ENCODE peak calls at places on chromosomes 12 and 14, in ten cellular contexts. R is A549; L is right lobe of liver; S is prostate gland; J is CD8-positive, alpha-beta memory T cell; K is psoas muscle; X is gastrocnemius medialis; G is left ventricle myocardium inferior; U is CD4-positive, CD25-positive, alpha-beta regulatory T cell; V is cardiac muscle cell. M is an unnamed sample.

GRCh38 chr14:51093371-51094281 is 1.3 kb downstream of the TRIM9 start:
- DNase-seq in R (peak; percentile 76), L (peak; percentile 57), S (no peak), J (peak; percentile 59), K (no peak), X (no peak), G (peak; percentile 23), U (peak; percentile 7), V (peak; percentile 51), M (no peak)

GRCh38 chr12:111434680-111435338 is 29.1 kb downstream of the SH2B3 start:
- DNase-seq in R (no peak), L (peak; percentile 88), S (peak; percentile 36), J (peak; percentile 89), K (peak; percentile 84), X (peak; percentile 83), G (peak; percentile 76), U (peak; percentile 74), V (no peak), M (peak; percentile 45)

GRCh38 chr12:79121486-79121885 is 256.9 kb downstream of the SYT1 start:
- DNase-seq in R (peak; percentile 6), L (no peak), S (no peak), J (no peak), K (no peak), X (no peak), G (no peak), U (no peak), V (no peak), M (no peak)

GRCh38 chr12:57738661-57739237 is at the start of gene AGAP2:
- DNase-seq in R (no peak), L (peak; percentile 52), S (no peak), J (no peak), K (no peak), X (no peak), G (no peak), U (no peak), V (peak; percentile 48), M (no peak)

GRCh38 chr14:73686901-73687300 is 27.3 kb downstream of the PNMA1 start:
- DNase-seq in R (no peak), L (no peak), S (no peak), J (no peak), K (no peak), X (no peak), G (no peak), U (no peak), V (no peak), M (no peak)

GRCh38 chr14:92624764-92625163 is 111.2 kb downstream of the RIN3 start:
- DNase-seq in R (no peak), L (no peak), S (no peak), J (no peak), K (no peak), X (no peak), G (no peak), U (no peak), V (no peak), M (no peak)

GRCh38 chr12:55932546-55932919 is 1.6 kb downstream of the DGKA start:
- DNase-seq in R (no peak), L (no peak), S (no peak), J (peak; percentile 60), K (no peak), X (no peak), G (no peak), U (no peak), V (no peak), M (peak; percentile 53)

GRCh38 chr14:33676135-33676566 is 274.7 kb downstream of the EGLN3 start:
- DNase-seq in R (peak; percentile 24), L (no peak), S (peak; percentile 23), J (no peak), K (peak; percentile 63), X (peak; percentile 9), G (peak; percentile 20), U (no peak), V (peak; percentile 62), M (peak; percentile 17)

GRCh38 chr12:122865268-122866231 is 30.3 kb downstream of the HIP1R start:
- DNase-seq in R (peak; percentile 47), L (peak; percentile 96), S (no peak), J (no peak), K (no peak), X (no peak), G (peak; percentile 57), U (no peak), V (peak; percentile 39), M (peak; percentile 60)

GRCh38 chr14:104694991-104695659 is 5.7 kb downstream of the INF2 start:
- DNase-seq in R (no peak), L (no peak), S (no peak), J (peak; percentile 63), K (no peak), X (no peak), G (peak; percentile 53), U (peak; percentile 25), V (no peak), M (no peak)

DNA sequence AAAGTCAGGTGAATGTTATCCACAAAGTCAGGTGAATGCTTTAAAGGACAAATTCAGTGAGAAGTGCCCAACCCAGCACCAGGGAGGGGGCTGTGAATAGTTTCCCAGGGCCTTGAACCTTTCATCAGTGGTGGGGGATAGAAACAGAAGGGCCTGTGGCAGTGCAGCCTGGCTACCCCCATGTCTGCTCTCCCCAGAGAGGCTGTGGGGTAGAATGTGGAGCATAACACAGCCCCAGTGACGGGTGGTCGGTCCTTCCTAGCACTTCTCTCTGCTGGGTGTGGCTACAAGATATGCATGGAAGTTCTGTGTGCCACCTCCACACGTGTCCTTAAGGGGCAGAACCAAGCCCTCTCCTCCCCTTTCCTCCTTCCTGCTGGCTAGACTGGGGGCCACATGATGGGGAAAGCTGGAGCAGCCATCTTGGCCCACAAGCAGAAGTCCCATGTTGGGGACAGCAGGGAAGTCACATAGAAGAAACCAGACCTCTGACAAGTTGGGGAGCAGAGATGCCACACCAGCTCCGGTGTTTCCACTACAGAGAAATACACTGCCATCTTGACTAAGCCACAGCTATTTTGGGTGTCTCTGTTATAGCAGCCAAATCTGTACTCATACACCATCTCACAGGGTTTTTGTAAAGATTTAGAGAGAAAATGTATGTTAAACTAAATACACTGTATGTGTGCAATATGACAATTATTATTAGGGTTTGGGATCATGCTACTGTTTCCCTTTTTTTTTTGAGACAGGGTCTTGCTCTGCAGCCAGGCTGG is 17.0 kb downstream of the RITA1 start:
- DNase-seq in R (no peak), L (no peak), S (no peak), J (no peak), K (no peak), X (no peak), G (no peak), U (no peak), V (no peak), M (no peak)
- H3K4me1 ChIP-seq in R (no peaks in the 10 kb centered on the region), L (no peaks in the 10 kb centered on the region), S (no peaks in the 10 kb centered on the region), J (peaks cover 3% of the 10 kb centered on the region), K (peaks cover 15% of the 10 kb centered on the region), X (peaks cover 14% of the 10 kb centered on the region), G (peaks cover 21% of the 10 kb centered on the region), U (peaks cover 2% of the 10 kb centered on the region), V (no peaks in the 10 kb centered on the region), M (no peaks in the 10 kb centered on the region)

DNA sequence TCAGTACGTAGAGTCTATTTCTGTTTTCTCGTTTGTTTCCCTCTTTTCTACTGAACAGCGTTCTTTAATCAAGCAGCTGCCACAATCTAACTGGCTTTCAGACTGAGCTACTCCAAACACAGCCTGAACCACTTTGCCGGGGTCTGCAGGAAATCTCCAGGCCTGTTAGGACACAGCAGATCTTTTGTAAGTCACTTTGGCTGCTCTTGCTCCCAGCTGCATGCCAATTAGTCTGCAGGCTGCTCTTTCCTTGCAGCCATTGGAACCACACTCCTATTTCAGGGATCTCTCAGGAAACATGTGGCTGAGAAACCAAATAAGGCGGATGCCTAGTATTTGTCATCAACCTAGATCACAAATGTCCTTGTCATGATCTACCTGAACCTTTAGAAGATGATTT is 73.6 kb downstream of the TMTC1 start:
- DNase-seq in R (no peak), L (no peak), S (no peak), J (no peak), K (peak; percentile 72), X (no peak), G (peak; percentile 39), U (no peak), V (peak; percentile 71), M (no peak)
- H3K4me3 ChIP-seq in R (no peak overlapping the region), L (no peak overlapping the region), S (no peak overlapping the region), J (no peak overlapping the region), K (peak overlapping the region; percentile 16), X (no peak overlapping the region), G (peak overlapping the region; percentile 8), U (no peak overlapping the region), V (no peak overlapping the region), M (no peak overlapping the region)

DNA sequence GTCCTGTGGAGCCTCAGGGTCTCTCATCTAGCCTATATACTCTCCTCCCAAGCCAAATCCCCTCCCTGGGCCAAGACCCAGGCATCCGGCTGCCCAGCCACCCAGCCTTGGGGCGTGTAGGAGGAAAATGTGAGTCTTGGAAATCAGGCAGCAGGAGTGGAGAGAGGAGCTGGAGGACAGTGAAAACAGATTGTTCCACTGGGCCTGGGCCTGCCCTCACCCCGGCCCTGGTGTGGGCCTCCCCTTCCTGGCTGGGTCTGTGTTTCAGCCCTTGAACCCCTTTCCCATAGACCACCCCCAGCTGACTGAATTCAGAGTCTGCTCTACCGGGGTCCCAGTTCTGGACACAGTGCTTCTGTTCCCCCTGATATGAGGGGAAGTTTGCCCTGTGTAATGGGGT is 6.7 kb downstream of the ITGA5 start:
- DNase-seq in R (no peak), L (no peak), S (no peak), J (peak; percentile 19), K (no peak), X (no peak), G (no peak), U (no peak), V (no peak), M (no peak)
- H3K27ac ChIP-seq in R (peak overlapping the region; percentile 74), L (peak overlapping the region; percentile 79), S (peak overlapping the region; percentile 53), J (peak overlapping the region; percentile 81), K (peak overlapping the region; percentile 92), X (peak overlapping the region; percentile 94), G (peak overlapping the region; percentile 89), U (peak overlapping the region; percentile 87), V (peak overlapping the region; percentile 26), M (peak overlapping the region; percentile 16)

GRCh38 chr14:21043387-21044105 is 1.4 kb downstream of the RNASE7 start:
- DNase-seq in R (no peak), L (no peak), S (no peak), J (no peak), K (no peak), X (no peak), G (no peak), U (no peak), V (no peak), M (no peak)
- H3K4me1 ChIP-seq in R (no peaks in the 10 kb centered on the region), L (peaks cover 56% of the 10 kb centered on the region), S (peaks cover 12% of the 10 kb centered on the region), J (peaks cover 6% of the 10 kb centered on the region), K (peaks cover 73% of the 10 kb centered on the region), X (peaks cover 62% of the 10 kb centered on the region), G (peaks cover 56% of the 10 kb centered on the region), U (peaks cover 4% of the 10 kb centered on the region), V (peaks cover 14% of the 10 kb centered on the region), M (peaks cover 5% of the 10 kb centered on the region)

M was measured in small intestine.